ENCODE peak calls at places on chromosomes 5 and 9, in ten cellular contexts. Z is H9, D is tibial nerve, J is upper lobe of right lung, K is lung, H is fibroblast of the aortic adventitia, R is B cell, C is PC-9, Y is kidney, X is testis. B is an unnamed sample.

GRCh38 chr9:121581775-121582600 is 69.4 kb upstream of the DAB2IP start:
- DNase-seq in Z (peak; percentile 58), D (no peak), J (no peak), K (no peak), H (no peak), R (no peak), C (no peak), Y (no peak), X (no peak), B (no peak)

GRCh38 chr5:151151793-151152192 is 5.8 kb downstream of the ANXA6 start:
- DNase-seq in Z (no peak), D (no peak), J (no peak), K (peak; percentile 42), H (peak; percentile 50), R (no peak), C (no peak), Y (no peak), X (peak; percentile 24), B (no peak)

GRCh38 chr5:1516615-1517601 is 6.9 kb downstream of the LPCAT1 start:
- DNase-seq in Z (peak; percentile 30), D (peak; percentile 11), J (peak; percentile 77), K (peak; percentile 32), H (peak; percentile 74), R (peak; percentile 18), C (peak; percentile 86), Y (peak; percentile 79), X (peak; percentile 8), B (peak; percentile 92)

GRCh38 chr5:74044936-74045335 is 418.9 kb downstream of the ARHGEF28 start:
- DNase-seq in Z (no peak), D (no peak), J (no peak), K (no peak), H (no peak), R (no peak), C (no peak), Y (no peak), X (no peak), B (no peak)

GRCh38 chr9:124260769-124261603 is 3.2 kb downstream of the NEK6 start:
- DNase-seq in Z (no peak), D (no peak), J (no peak), K (peak; percentile 58), H (peak; percentile 82), R (no peak), C (peak; percentile 88), Y (peak; percentile 63), X (no peak), B (no peak)

GRCh38 chr9:73116030-73116429 is 35.6 kb upstream of the ANXA1 start:
- DNase-seq in Z (no peak), D (no peak), J (no peak), K (no peak), H (peak; percentile 64), R (no peak), C (no peak), Y (no peak), X (no peak), B (no peak)

GRCh38 chr9:126483468-126484056 is 130.2 kb upstream of the LMX1B start:
- DNase-seq in Z (no peak), D (no peak), J (no peak), K (no peak), H (no peak), R (peak; percentile 10), C (no peak), Y (peak; percentile 57), X (no peak), B (no peak)

GRCh38 chr9:131720330-131720729 is 19.5 kb downstream of the RAPGEF1 start:
- DNase-seq in Z (no peak), D (no peak), J (no peak), K (no peak), H (no peak), R (no peak), C (no peak), Y (no peak), X (no peak), B (no peak)

GRCh38 chr5:166022065-166022464 is 2269.4 kb upstream of the WWC1 start:
- DNase-seq in Z (no peak), D (no peak), J (no peak), K (no peak), H (no peak), R (no peak), C (no peak), Y (no peak), X (no peak), B (no peak)

GRCh38 chr5:159051431-159052281 is 48.1 kb downstream of the EBF1 start:
- DNase-seq in Z (peak; percentile 56), D (peak; percentile 23), J (peak; percentile 67), K (no peak), H (peak; percentile 46), R (peak; percentile 47), C (no peak), Y (peak; percentile 87), X (peak; percentile 50), B (no peak)

GRCh38 chr5:132253008-132253441 is 4.5 kb upstream of the PDLIM4 start:
- DNase-seq in Z (peak; percentile 25), D (no peak), J (peak; percentile 38), K (no peak), H (no peak), R (no peak), C (peak; percentile 39), Y (no peak), X (no peak), B (peak; percentile 61)

GRCh38 chr9:78892769-78893168 is 595.8 kb downstream of the PSAT1 start:
- DNase-seq in Z (no peak), D (no peak), J (no peak), K (no peak), H (no peak), R (no peak), C (no peak), Y (no peak), X (no peak), B (no peak)

GRCh38 chr9:78893758-78894157 is 596.8 kb downstream of the PSAT1 start:
- DNase-seq in Z (no peak), D (no peak), J (no peak), K (no peak), H (no peak), R (no peak), C (no peak), Y (no peak), X (no peak), B (no peak)

GRCh38 chr9:78892182-78892581 is 595.3 kb downstream of the PSAT1 start:
- DNase-seq in Z (no peak), D (no peak), J (no peak), K (no peak), H (no peak), R (no peak), C (no peak), Y (no peak), X (no peak), B (no peak)
- TF ChIP-seq CTCF in Z (no peak), D (no peak), J (no peak), K (no peak), H (no peak), R (no peak), C (no peak), Y (no peak), X (no peak), B (no peak)

DNA sequence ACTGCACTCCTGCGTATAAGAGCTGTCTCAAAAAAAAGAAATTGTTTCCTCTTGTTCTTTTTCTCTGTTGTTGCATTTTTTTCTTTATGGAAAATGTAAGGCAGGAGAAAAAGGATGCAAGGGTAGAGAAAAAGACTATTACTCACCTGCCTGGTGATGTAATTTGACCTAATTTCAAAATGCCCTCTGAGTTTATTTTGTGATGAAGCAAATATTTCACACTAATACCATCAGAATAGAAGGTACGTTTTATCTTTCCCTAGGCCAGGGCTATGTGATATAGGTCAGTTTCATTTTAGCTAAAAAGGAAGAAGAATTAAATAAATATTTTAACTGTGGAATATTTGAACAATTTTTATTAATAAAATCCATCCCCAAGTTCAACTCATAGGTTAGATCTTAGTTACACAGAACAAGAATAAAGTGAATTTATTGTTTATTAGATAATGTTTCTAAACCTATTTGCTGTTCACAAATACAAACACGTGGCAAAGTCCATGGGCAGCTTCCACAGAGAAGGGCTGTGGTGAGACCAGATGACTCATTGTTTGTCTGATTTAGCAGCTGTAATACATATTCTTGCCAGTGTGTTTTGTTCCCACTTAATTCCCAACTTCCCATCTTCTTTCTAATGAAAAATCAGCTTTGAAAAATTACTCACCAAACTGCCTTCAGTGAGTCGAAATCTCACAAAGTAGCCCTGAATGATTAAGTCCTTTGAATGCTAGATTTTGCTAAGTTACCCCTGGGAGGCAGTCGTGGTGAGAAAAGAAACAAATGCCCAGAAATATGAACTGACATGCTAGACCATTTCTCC is 52.8 kb upstream of the CCDC112 start:
- DNase-seq in Z (no peak), D (no peak), J (no peak), K (no peak), H (peak; percentile 85), R (no peak), C (peak; percentile 79), Y (no peak), X (no peak), B (no peak)
- TF ChIP-seq CTCF in Z (no peak), D (no peak), J (no peak), K (no peak), H (peak; percentile 19), R (no peak), C (no peak), Y (no peak), X (no peak), B (peak; percentile 58)

DNA sequence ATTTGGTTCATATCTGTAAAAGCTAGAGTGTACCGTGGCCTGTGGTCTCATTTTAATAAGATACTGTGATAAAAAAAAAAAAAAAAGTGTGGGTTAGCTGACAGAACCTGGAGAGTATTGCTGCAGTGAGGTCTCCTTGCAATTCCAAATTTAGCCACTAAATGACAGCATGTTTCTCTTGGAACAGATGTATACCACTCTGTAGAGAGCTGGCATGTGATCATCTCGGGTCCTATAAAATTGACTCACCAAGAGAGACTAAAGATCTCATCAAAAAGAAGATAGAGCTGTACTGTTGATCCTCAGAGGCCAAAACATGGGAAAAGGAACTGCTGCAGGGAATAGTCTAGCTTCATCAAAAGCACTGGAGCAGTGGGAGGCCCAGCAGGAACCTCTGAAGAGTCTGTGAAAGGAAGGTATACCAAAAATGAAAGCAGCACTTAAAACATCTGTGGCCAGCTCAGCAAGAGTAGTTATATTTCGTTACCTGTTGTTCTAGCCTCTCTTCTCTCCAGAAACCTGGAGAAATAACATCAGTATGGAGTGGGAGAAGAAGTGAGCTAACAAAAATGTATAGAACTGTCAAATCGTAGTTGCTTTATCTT is 826.8 kb downstream of the EFNA5 start:
- DNase-seq in Z (no peak), D (no peak), J (no peak), K (no peak), H (no peak), R (no peak), C (no peak), Y (no peak), X (no peak), B (no peak)
- TF ChIP-seq CTCF in Z (peak; percentile 56), D (no peak), J (no peak), K (no peak), H (no peak), R (no peak), C (peak; percentile 56), Y (peak; percentile 29), X (no peak), B (peak; percentile 47)

DNA sequence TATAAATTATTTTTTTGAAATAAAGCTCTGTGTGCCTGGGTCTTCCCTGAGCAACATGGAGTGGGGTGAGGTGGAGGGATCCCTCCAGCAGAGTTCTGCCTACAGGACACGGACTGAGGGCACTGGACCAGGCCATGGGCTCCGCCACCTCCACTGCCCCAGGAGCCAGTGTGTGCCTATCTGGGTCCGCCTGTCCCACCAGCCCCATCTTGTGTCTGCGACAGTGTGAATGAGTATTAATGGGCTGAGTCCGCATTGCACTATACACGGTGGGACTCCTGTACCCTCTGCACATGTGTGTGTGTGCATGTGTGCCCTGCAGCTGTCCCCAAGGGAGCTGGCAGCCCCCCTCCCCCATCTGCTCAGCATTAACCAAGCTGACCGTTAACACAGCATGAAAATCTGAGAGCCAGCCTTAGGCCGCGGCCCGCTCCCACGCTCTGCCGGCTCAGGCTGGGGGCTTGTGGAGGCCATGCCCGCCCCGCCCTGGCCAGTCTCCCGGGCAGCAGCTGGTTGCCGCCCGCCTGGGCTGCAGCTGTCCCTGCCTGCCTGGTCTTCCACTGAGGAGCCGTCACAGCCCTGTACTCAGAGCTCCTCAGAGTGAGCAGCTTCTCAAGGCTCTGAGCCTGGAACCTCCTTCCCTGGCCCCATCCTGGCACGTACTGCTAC is 11.5 kb downstream of the FGFR4 start:
- DNase-seq in Z (peak; percentile 32), D (no peak), J (no peak), K (no peak), H (no peak), R (no peak), C (no peak), Y (peak; percentile 79), X (no peak), B (no peak)
- TF ChIP-seq CTCF in Z (no peak), D (no peak), J (no peak), K (no peak), H (no peak), R (no peak), C (no peak), Y (no peak), X (no peak), B (no peak)

B was measured in chondrocyte.